ENCODE peak calls at places on chromosomes 16 and 17, in nine cellular contexts. L is left ventricle myocardium inferior; H is CD4-positive, CD25-positive, alpha-beta regulatory T cell; K is pancreas; D is esophagus squamous epithelium; O is PC-3; Y is hepatocyte; J is cardiac muscle cell; Q is iPS DF 6.9. C is an unnamed sample. For H3K4me1, the result is how much of the 10 kb centered on the place peaks cover.

GRCh38 chr17:32882734-32883133 is 5.8 kb upstream of the MYO1D start:
- DNase-seq in L (no peak), H (no peak), K (no peak), D (no peak), O (no peak), Y (no peak), J (no peak), Q (no peak), C (no peak)

GRCh38 chr16:31664683-31665482 is 137.2 kb downstream of the AHSP start:
- DNase-seq in L (no peak), H (no peak), K (no peak), D (no peak), O (peak), Y (no peak), J (no peak), Q (no peak), C (no peak)

GRCh38 chr16:10081201-10081940 is 100.9 kb downstream of the GRIN2A start:
- DNase-seq in L (no peak), H (no peak), K (no peak), D (no peak), O (no peak), Y (no peak), J (no peak), Q (no peak), C (no peak)

GRCh38 chr16:86824751-86825310 is 246.5 kb downstream of the FOXL1 start:
- DNase-seq in L (no peak), H (no peak), K (no peak), D (no peak), O (peak), Y (no peak), J (no peak), Q (no peak), C (no peak)

GRCh38 chr17:54992797-54993639 is 24.5 kb downstream of the STXBP4 start:
- DNase-seq in L (no peak), H (peak), K (no peak), D (no peak), O (peak), Y (peak), J (peak), Q (no peak), C (peak)

GRCh38 chr16:16763449-16763848 is 384.5 kb downstream of the NPIPA7 start:
- DNase-seq in L (no peak), H (no peak), K (no peak), D (no peak), O (no peak), Y (no peak), J (no peak), Q (no peak), C (no peak)

GRCh38 chr17:47257651-47258339 is 4.2 kb downstream of the ITGB3 start:
- DNase-seq in L (no peak), H (no peak), K (no peak), D (no peak), O (peak), Y (no peak), J (no peak), Q (no peak), C (no peak)

GRCh38 chr16:84318091-84318975 is 23.7 kb downstream of the WFDC1 start:
- DNase-seq in L (no peak), H (no peak), K (no peak), D (no peak), O (no peak), Y (no peak), J (no peak), Q (no peak), C (no peak)

DNA sequence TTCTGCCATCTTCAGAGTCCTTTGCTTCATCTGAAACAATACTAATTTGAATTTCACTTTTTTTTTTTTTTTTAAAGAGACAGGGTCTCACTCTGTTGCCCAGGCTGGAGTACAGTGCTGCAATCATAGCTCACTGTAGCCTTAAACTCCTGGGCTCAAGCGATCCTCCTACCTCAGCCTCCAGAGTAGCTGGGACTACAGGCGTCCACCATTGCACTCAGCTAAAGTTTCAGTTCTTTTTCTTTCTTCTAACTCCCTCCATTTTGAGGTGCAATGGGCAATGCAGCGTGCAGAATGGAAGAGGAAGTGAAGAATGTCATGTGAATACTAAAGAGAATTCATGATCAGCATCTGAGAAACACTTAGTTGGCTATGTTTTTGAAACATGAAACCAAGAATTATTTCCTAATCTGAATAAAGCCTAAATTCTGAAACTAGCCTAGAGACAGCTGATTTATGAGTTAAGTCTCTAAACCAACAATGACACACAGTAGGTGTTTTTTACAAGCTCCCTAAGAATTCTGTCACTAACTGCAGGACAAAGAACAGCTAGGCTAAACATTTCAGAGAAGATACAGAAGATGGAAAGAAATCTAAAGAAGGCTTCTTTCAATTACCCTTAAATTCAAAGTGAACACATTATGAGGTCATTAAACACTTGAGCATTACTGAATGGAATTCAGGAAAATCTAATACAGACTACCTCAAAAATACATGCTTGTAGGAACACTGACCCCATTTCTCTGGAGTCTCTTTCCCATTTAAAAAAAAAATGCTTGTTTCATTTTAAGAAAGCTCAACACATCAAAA is 21.0 kb downstream of the SNN start:
- DNase-seq in L (no peak), H (peak), K (no peak), D (no peak), O (no peak), Y (no peak), J (no peak), Q (no peak), C (no peak)
- H3K4me1 ChIP-seq in L (half or more), H (under half), K (under half), D (under half), O (under half), Y (under half), J (under half), Q (under half), C (under half)

DNA sequence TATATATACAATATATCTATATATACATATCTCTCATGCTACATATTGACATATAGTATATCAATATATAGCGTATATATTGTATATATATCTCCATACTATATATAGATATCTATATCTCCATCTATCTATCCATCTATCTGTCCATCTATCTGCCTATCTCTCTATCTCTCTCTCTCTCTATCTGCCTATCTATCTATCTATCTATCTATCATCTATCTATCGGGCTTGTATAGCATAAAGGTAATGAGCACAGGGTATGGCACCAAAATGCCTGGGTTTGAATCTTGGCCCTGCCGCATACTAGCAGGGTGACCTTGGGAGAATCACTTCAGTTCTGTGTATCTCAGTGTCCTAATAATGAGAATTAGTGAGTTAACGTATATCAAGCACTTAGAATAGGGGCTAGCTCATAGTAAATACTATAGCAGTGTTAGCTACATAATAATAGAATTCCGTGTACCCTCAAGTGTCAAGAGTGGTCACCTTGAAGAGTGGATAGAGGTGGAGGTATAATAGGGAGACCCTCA is 1.5 kb downstream of the ST6GALNAC1 start:
- DNase-seq in L (no peak), H (no peak), K (no peak), D (no peak), O (no peak), Y (no peak), J (no peak), Q (no peak), C (no peak)
- H3K4me3 ChIP-seq in L (peak), H (no peak), K (no peak), D (peak), O (no peak), Y (no peak), J (no peak), Q (no peak), C (no peak)

GRCh38 chr17:29376667-29377268 is 13.4 kb upstream of the TAOK1 start:
- DNase-seq in L (peak), H (no peak), K (no peak), D (no peak), O (no peak), Y (peak), J (peak), Q (no peak), C (no peak)
- H3K4me1 ChIP-seq in L (under half), H (under half), K (under half), D (under half), O (under half), Y (under half), J (under half), Q (under half), C (under half)

GRCh38 chr17:21539146-21539545 is 153.2 kb upstream of the KCNJ18 start:
- DNase-seq in L (no peak), H (no peak), K (no peak), D (no peak), O (peak), Y (no peak), J (no peak), Q (no peak), C (no peak)

GRCh38 chr17:21540502-21540901 is 151.8 kb upstream of the KCNJ18 start:
- DNase-seq in L (no peak), H (no peak), K (no peak), D (no peak), O (no peak), Y (no peak), J (no peak), Q (no peak), C (no peak)

GRCh38 chr17:21535686-21536085 is 156.6 kb upstream of the KCNJ18 start:
- DNase-seq in L (no peak), H (no peak), K (no peak), D (no peak), O (no peak), Y (no peak), J (no peak), Q (no peak), C (no peak)

GRCh38 chr17:21538615-21539014 is 153.7 kb upstream of the KCNJ18 start:
- DNase-seq in L (no peak), H (no peak), K (no peak), D (no peak), O (no peak), Y (no peak), J (no peak), Q (no peak), C (no peak)

GRCh38 chr17:21537302-21537701 is 155.0 kb upstream of the KCNJ18 start:
- DNase-seq in L (no peak), H (no peak), K (no peak), D (no peak), O (no peak), Y (no peak), J (no peak), Q (no peak), C (no peak)
- H3K4me3 ChIP-seq in L (no peak), H (no peak), K (no peak), D (no peak), O (no peak), Y (no peak), J (no peak), Q (no peak), C (no peak)

GRCh38 chr16:57001026-57001669 is 11.8 kb downstream of the NLRC5 start:
- DNase-seq in L (no peak), H (no peak), K (no peak), D (no peak), O (no peak), Y (no peak), J (no peak), Q (no peak), C (no peak)

GRCh38 chr16:56999409-57000270 is 10.3 kb downstream of the NLRC5 start:
- DNase-seq in L (no peak), H (peak), K (no peak), D (no peak), O (no peak), Y (no peak), J (no peak), Q (no peak), C (no peak)

GRCh38 chr16:56998352-56998751 is 9.0 kb downstream of the NLRC5 start:
- DNase-seq in L (no peak), H (no peak), K (no peak), D (no peak), O (no peak), Y (no peak), J (no peak), Q (no peak), C (no peak)

GRCh38 chr16:56998861-56999260 is 9.5 kb downstream of the NLRC5 start:
- DNase-seq in L (no peak), H (no peak), K (no peak), D (no peak), O (no peak), Y (no peak), J (no peak), Q (no peak), C (no peak)

DNA sequence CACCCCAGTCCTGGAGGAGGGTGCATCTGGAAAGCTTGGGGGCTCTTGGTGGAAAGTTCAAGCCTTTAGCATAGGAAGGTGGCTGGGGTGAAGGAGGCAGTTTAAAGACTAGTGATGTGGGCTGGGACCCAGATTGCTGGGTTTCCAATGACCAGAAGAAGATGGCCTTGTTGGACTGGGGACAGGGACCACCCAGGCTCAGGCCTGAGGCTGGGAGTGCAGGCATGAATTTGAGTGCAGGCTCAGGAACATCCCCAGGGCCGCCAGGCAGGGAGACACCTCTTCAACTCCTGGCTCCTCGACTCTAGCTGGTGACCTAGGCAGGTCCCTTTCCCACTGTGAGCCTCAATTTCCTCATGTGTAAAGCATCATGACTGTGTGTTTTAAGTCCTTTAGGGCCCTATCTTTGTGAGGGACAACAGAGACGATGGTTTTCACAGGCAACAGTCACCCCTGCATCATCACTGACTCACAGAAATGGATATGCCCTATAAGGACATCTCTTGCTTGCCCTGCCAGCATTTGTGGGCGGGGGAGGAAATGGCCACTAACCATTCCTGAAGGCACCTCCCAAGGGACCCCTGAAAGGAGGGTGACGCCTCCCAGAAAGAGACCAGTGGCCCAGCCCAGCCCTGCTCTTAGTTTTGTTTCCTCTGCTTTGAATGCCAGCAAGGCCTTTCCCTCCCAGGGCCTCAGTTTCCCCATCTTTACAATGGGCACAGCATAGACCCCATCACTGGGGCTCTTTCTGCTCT is 11.1 kb downstream of the NLRC5 start:
- DNase-seq in L (peak), H (peak), K (no peak), D (no peak), O (peak), Y (no peak), J (no peak), Q (no peak), C (no peak)
- H3K4me1 ChIP-seq in L (under half), H (half or more), K (under half), D (under half), O (under half), Y (under half), J (under half), Q (under half), C (under half)

GRCh38 chr17:38871247-38871991 is 1.6 kb downstream of the LASP1 start:
- DNase-seq in L (peak), H (peak), K (peak), D (no peak), O (peak), Y (peak), J (peak), Q (no peak), C (peak)

GRCh38 chr17:38870259-38871165 is 654 bp downstream of the LASP1 start:
- DNase-seq in L (peak), H (peak), K (peak), D (no peak), O (peak), Y (peak), J (peak), Q (no peak), C (peak)

GRCh38 chr17:38872671-38873385 is 3.0 kb downstream of the LASP1 start:
- DNase-seq in L (no peak), H (no peak), K (peak), D (no peak), O (no peak), Y (peak), J (no peak), Q (no peak), C (no peak)

GRCh38 chr17:38873646-38874380 is 4.0 kb downstream of the LASP1 start:
- DNase-seq in L (no peak), H (no peak), K (peak), D (no peak), O (no peak), Y (no peak), J (no peak), Q (no peak), C (no peak)

DNA sequence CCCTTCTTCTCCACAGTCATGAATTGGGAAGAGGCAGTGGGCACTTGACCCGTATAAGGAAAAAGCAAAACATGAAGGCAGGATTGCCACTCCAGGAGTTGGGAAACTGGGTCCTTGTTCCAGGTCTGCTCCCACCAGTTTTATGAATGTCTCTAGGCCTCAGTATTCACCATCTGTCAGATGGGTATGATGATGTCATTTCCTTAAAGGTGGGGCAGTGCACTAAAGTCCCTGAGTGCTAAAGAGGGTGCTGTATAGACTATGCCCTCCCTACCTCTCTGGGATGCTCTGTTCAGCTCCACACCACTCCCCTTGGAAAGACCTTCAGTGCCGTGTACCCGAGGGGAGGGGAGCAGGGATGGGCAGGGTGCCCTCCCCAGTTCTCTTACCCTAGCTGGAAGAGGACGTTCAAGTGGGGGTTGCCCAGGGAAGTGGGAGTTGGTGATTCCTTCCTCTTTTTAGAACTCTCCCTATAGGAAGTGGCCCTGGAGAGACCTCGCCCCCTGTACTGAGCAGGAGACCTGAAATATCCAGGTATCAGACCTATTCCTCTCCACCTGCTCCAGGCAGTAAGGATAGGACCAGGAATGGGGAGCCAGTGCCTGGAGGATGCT is 2.2 kb downstream of the LASP1 start:
- DNase-seq in L (no peak), H (peak), K (peak), D (no peak), O (no peak), Y (no peak), J (no peak), Q (no peak), C (no peak)
- H3K4me3 ChIP-seq in L (peak), H (peak), K (no peak), D (peak), O (peak), Y (peak), J (peak), Q (no peak), C (peak)

DNA sequence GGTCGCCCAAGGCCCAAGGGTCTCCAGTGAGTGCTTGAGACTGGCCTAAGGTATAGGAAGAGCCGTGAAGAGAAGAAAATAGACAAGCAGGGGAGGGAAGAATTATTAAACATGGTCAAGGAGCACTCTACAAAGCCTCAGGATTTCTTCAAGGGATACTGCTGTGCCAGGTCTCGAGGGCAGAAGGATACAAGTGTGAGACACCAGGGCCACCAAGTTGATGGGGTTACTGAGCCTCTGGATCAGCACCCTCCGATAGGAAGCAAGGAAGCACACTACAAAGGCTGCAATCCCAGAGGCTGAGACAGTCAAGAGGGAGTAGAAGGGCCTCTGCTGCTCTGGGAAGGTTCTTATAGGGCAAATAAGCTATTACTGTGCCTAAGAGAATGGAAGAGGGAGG is 6.5 kb downstream of the SUPT4H1 start:
- DNase-seq in L (no peak), H (no peak), K (peak), D (no peak), O (no peak), Y (no peak), J (no peak), Q (no peak), C (no peak)
- H3K4me1 ChIP-seq in L (under half), H (half or more), K (under half), D (under half), O (under half), Y (under half), J (under half), Q (under half), C (under half)